ENCODE peak calls at places on chromosomes 7 and 10, in six cellular contexts. N is lower lobe of right lung, Z is Peyer's patch, W is upper lobe of right lung, R is lung, G is HCT116. K is an unnamed sample. For H3K4me1, the result is how much of the 10 kb centered on the place peaks cover.

GRCh38 chr10:11521860-11522259 is 89.6 kb downstream of the USP6NL start:
- DNase-seq in N (no peak), R (no peak), W (no peak), Z (no peak), G (no peak), K (no peak)

GRCh38 chr7:27921081-27921836 is 181.3 kb downstream of the TAX1BP1 start:
- DNase-seq in N (no peak), Z (no peak), G (peak), R (no peak), W (no peak), K (peak)

GRCh38 chr10:31952066-31952465 is 23.4 kb upstream of the ARHGAP12 start:
- DNase-seq in R (no peak), N (no peak), Z (no peak), G (no peak), W (no peak), K (no peak)

GRCh38 chr10:11685787-11686218 is 56.4 kb upstream of the ECHDC3 start:
- DNase-seq in G (peak), R (peak), Z (peak), W (peak), N (peak), K (peak)

GRCh38 chr10:24556746-24557742 is 166.6 kb downstream of the ARHGAP21 start:
- DNase-seq in G (peak), W (no peak), N (no peak), R (no peak), Z (no peak), K (peak)

GRCh38 chr7:72805526-72806494 is 22.2 kb downstream of the TYW1B start:
- DNase-seq in Z (no peak), N (no peak), G (no peak), W (no peak), R (no peak), K (no peak)

GRCh38 chr7:66307591-66308215 is 102.6 kb downstream of the TPST1 start:
- DNase-seq in W (no peak), N (no peak), G (no peak), R (no peak), Z (no peak), K (no peak)

GRCh38 chr7:23357190-23358093 is 58.3 kb downstream of the MALSU1 start:
- DNase-seq in W (no peak), N (no peak), Z (no peak), G (peak), R (no peak), K (no peak)

GRCh38 chr7:13327669-13328068 is 640.2 kb downstream of the ARL4A start:
- DNase-seq in Z (no peak), R (no peak), G (no peak), W (no peak), N (no peak), K (no peak)

GRCh38 chr10:27743736-27744477 is 1.7 kb downstream of the MKX start:
- DNase-seq in R (no peak), G (no peak), N (no peak), W (peak), Z (no peak), K (no peak)

GRCh38 chr7:38681882-38682281 is 50.7 kb upstream of the AMPH start:
- DNase-seq in G (no peak), N (no peak), Z (no peak), R (no peak), W (no peak), K (no peak)

GRCh38 chr7:70353310-70353947 is 755.2 kb downstream of the AUTS2 start:
- DNase-seq in W (no peak), G (no peak), R (no peak), Z (no peak), N (no peak), K (no peak)

GRCh38 chr10:126734015-126734414 is 63.5 kb upstream of the C10orf90 start:
- DNase-seq in G (no peak), N (no peak), R (peak), Z (no peak), W (no peak), K (no peak)

GRCh38 chr7:150897502-150898474 is 45.5 kb downstream of the AOC1 start:
- DNase-seq in Z (peak), R (no peak), W (no peak), N (no peak), G (no peak), K (no peak)

GRCh38 chr10:19945275-19945674 is 129.0 kb downstream of the PLXDC2 start:
- DNase-seq in G (no peak), Z (no peak), W (no peak), N (no peak), R (no peak), K (peak)

GRCh38 chr7:155203882-155204691 is 93.6 kb upstream of the INSIG1 start:
- DNase-seq in W (no peak), G (no peak), R (no peak), Z (no peak), N (no peak), K (no peak)

GRCh38 chr7:767580-767940 is 40.5 kb upstream of the PRKAR1B start:
- DNase-seq in N (no peak), W (no peak), G (no peak), Z (no peak), R (no peak), K (peak)
- TF ChIP-seq CTCF in N (no peak), W (no peak), G (no peak), Z (no peak), R (no peak), K (no peak)

DNA sequence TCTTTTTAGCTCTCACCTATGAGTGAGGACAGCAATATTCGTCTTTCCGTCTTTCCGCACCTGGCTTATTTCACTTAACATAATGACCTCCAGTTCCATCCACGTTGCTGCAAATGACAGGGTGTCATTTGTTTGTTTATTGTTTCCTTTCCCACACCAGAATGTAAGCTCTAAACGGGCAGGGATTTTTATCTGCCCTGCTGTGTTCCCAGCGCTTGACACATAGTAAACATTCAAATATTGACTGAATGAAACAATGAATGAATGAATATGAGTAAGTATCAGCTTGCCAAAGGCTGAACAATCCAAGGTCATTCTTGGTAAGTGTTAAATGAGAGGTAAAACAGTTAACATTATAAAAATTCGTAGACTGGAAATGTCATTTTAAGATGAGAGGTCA is 12.8 kb downstream of the SH3PXD2A start:
- DNase-seq in W (no peak), Z (no peak), N (no peak), G (no peak), R (no peak), K (no peak)
- H3K4me1 ChIP-seq in W (under half), Z (under half), N (under half), G (under half), R (under half), K (under half)

DNA sequence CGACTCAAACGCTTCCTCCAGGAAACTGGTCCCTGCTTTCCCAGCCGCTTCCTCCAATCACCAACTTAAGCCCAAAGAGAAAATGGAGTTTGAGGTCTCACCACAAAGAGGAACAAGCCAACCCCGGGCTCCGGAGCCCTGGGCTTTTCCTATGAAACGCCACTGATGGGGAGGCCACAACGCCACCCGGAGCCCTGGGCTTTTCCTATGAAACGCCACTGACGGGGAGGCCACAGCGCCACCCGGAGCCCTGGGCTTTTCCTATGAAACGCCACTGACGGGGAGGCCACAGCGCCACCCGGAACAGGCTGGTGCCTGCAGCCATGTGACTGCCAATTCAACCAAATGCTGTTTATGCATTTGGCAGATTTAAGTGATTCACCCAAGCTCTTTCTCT is 45.8 kb downstream of the DPYSL4 start:
- DNase-seq in W (no peak), R (peak), G (no peak), N (peak), Z (peak), K (no peak)
- TF ChIP-seq CTCF in W (no peak), R (no peak), G (no peak), N (peak), Z (no peak), K (no peak)

DNA sequence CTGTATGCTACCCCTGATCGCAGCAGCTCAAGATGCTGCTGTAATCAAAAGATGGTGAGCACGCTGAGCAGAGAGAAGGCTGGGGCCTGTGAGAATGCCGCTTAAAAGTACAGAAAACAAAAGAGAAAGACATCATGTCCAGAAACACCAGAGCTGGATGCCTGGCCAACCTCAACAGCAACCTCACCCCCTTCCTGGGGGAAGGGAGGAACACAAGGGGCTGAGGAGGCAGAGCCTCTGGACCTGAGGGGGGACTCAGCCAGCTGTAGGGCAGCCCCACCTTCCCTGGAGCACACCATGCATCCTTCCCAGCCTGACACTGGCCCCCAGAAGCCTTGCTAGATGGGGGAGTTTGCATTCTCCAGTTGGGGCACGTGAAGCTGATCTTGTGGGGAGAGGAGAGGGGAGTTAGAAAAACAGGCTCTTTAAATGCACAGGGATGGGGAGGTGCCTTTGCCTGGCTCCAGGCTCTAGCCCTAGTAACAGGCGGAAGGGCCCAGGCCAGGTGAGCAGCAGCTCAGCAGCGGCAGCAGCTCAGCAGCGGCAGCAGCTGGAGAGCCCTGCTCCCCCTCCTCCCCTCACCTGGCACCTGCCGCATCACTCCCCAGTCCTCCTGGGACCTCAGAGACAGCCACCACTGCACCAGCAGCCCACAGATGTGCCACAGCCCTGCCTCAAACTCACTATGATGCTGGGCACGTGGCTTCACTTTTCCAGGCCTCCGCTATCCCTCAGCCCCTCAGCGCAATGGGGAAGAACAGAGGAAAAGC is 156.3 kb downstream of the NEURL1 start:
- DNase-seq in N (no peak), R (no peak), Z (no peak), W (no peak), G (no peak), K (peak)
- H3K4me1 ChIP-seq in N (half or more), R (under half), Z (under half), W (half or more), G (under half), K (half or more)

DNA sequence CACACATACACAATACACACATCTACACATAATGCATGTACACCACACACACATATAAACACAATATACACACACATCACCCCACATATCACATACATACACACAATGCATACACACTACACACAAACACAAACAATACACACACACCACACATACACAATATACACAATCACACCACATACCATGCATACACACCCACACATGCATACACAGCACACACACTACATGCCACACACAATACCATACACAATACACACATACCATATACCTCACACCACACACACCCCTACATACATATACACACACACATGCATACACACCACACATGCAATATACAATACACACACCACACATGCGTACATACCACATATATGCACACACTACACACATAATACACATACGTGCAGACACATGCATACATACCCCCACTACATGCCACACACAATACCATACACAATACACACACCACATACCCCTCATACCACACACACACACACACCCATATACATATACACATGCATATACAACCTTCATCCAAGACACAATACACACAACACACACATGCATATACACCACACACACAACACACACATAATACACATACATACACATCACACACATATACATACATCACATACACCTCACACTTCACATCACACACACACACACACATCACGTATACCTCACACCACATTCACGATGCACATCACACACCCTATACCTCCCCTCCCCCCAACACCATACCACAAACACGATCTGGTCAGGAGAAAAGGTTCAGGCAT is 34.0 kb downstream of the PSMC2 start:
- DNase-seq in N (no peak), Z (no peak), R (no peak), W (no peak), G (no peak), K (no peak)
- TF ChIP-seq CTCF in N (no peak), Z (no peak), R (no peak), W (no peak), G (no peak), K (no peak)

K was measured in testis.